ENCODE peak calls at places on chromosomes 4 and X, in five cellular contexts. P, I, L, S and M are unnamed samples.

GRCh38 chrX:18577400-18577799 is 94.5 kb downstream of the RS1 start:
- DNase-seq in P (no peak), L (no peak), I (no peak), S (no peak), M (no peak)

GRCh38 chr4:166121897-166122296 is 248.9 kb downstream of the TLL1 start:
- DNase-seq in S (no peak), I (no peak), P (no peak), L (no peak), M (no peak)

GRCh38 chrX:63754141-63754859 is 30.7 kb downstream of the ARHGEF9 start:
- DNase-seq in P (no peak), I (no peak), S (no peak), L (no peak), M (no peak)

GRCh38 chrX:136551410-136551809 is 19.4 kb downstream of the VGLL1 start:
- DNase-seq in L (no peak), S (no peak), I (no peak), P (no peak), M (no peak)

GRCh38 chr4:56127698-56128097 is 179.0 kb downstream of the CEP135 start:
- DNase-seq in S (no peak), I (peak; percentile 2), P (no peak), L (no peak), M (no peak)

GRCh38 chrX:43573441-43574015 is 82.6 kb upstream of the MAOA start:
- DNase-seq in S (no peak), I (no peak), L (no peak), P (no peak), M (no peak)

GRCh38 chrX:42499620-42500019 is 278.3 kb downstream of the PPP1R2C start:
- DNase-seq in S (no peak), L (no peak), I (no peak), P (no peak), M (no peak)

GRCh38 chr4:169208516-169208915 is 62.2 kb downstream of the SH3RF1 start:
- DNase-seq in I (no peak), S (no peak), P (no peak), L (no peak), M (no peak)

GRCh38 chrX:86047174-86047991 is at the start of gene CHM:
- DNase-seq in I (no peak), L (peak; percentile 68), S (peak; percentile 75), P (peak; percentile 26), M (no peak)

GRCh38 chrX:153946910-153947769 is 2.7 kb upstream of the RENBP start:
- DNase-seq in S (peak; percentile 67), L (peak; percentile 54), P (no peak), I (peak; percentile 54), M (peak; percentile 3)

GRCh38 chr4:108483077-108483476 is 137.3 kb upstream of the RPL34 start:
- DNase-seq in I (no peak), S (no peak), L (no peak), P (no peak), M (no peak)

GRCh38 chrX:110087485-110088356 is 84.8 kb downstream of the TMEM164 start:
- DNase-seq in I (no peak), S (no peak), P (peak; percentile 79), L (no peak), M (no peak)

GRCh38 chr4:175891863-175892262 is 79.8 kb upstream of the GPM6A start:
- DNase-seq in L (no peak), S (no peak), I (peak; percentile 62), P (no peak), M (peak; percentile 49)

GRCh38 chr4:43410636-43411035 is 518.1 kb downstream of the GRXCR1 start:
- DNase-seq in S (no peak), I (no peak), P (no peak), L (no peak), M (no peak)

GRCh38 chr4:152981842-152982241 is 45.7 kb downstream of the FHDC1 start:
- DNase-seq in S (no peak), I (no peak), L (no peak), P (no peak), M (no peak)